ENCODE peak calls at places on chromosomes 11 and 22, in eight cellular contexts. F, K, C, O, Z, E, X and T are unnamed samples.

GRCh38 chr22:31346255-31346732 is at the start of gene PATZ1:
- DNase-seq in O (no peak), Z (no peak), F (no peak), K (no peak), C (peak; percentile 69), E (peak; percentile 54), X (peak; percentile 79), T (no peak)

GRCh38 chr11:134282121-134283045 is 6.2 kb downstream of the GLB1L3 start:
- DNase-seq in X (no peak), O (peak; percentile 37), Z (no peak), F (no peak), E (no peak), C (no peak), K (no peak), T (no peak)

GRCh38 chr11:83910135-83910534 is 624.0 kb upstream of the CCDC90B start:
- DNase-seq in X (no peak), F (no peak), Z (no peak), O (no peak), E (no peak), C (no peak), K (no peak), T (no peak)

GRCh38 chr22:50595189-50595588 is 5.4 kb upstream of the MAPK8IP2 start:
- DNase-seq in C (no peak), Z (no peak), F (no peak), O (no peak), K (no peak), E (no peak), X (no peak), T (no peak)

GRCh38 chr11:24661313-24661712 is 164.5 kb downstream of the LUZP2 start:
- DNase-seq in K (no peak), C (no peak), E (no peak), O (no peak), F (no peak), X (no peak), Z (no peak), T (no peak)

GRCh38 chr22:47929646-47930185 is 1167.3 kb downstream of the TBC1D22A start:
- DNase-seq in K (no peak), E (no peak), X (no peak), Z (no peak), C (no peak), F (no peak), O (no peak), T (no peak)

GRCh38 chr11:119615003-119615878 is 113.8 kb downstream of the NECTIN1 start:
- DNase-seq in F (no peak), K (peak; percentile 56), X (no peak), Z (no peak), C (peak; percentile 3), O (no peak), E (no peak), T (peak; percentile 51)

GRCh38 chr11:77049081-77049480 is 14.9 kb downstream of the B3GNT6 start:
- DNase-seq in O (no peak), K (no peak), F (no peak), Z (no peak), E (no peak), X (no peak), C (no peak), T (no peak)

GRCh38 chr22:36936362-36937116 is 23.1 kb downstream of the CSF2RB start:
- DNase-seq in Z (no peak), O (no peak), K (no peak), C (no peak), E (no peak), X (no peak), F (no peak), T (no peak)